ENCODE peak calls at places on chromosome 21, in ten cellular contexts. H, D, C, S, O, F, A, N, U and Q are unnamed samples.
A peak's percentile ranks its signal among the peaks of the same experiment; 100 is the strongest.

GRCh38 chr21:16309250-16309971 is 579.6 kb downstream of the USP25 start:
- DNase-seq in H (no peak), D (no peak), C (no peak), S (no peak), O (no peak), F (no peak), A (no peak), N (no peak), U (no peak), Q (no peak)

GRCh38 chr21:43266534-43266933 is 97.7 kb downstream of the CRYAA start:
- DNase-seq in H (no peak), D (no peak), C (no peak), S (no peak), O (no peak), F (no peak), A (no peak), N (no peak), U (no peak), Q (no peak)

GRCh38 chr21:15752763-15753407 is 23.1 kb downstream of the USP25 start:
- DNase-seq in H (no peak), D (no peak), C (no peak), S (no peak), O (no peak), F (no peak), A (no peak), N (no peak), U (peak; percentile 94), Q (no peak)

GRCh38 chr21:23218667-23219066 is 2220.5 kb downstream of the NCAM2 start:
- DNase-seq in H (no peak), D (no peak), C (no peak), S (no peak), O (no peak), F (no peak), A (no peak), N (no peak), U (no peak), Q (no peak)

GRCh38 chr21:35850029-35850428 is 210.3 kb downstream of the SETD4 start:
- DNase-seq in H (no peak), D (no peak), C (no peak), S (no peak), O (no peak), F (no peak), A (no peak), N (no peak), U (no peak), Q (no peak)

GRCh38 chr21:15293251-15293650 is 228.5 kb upstream of the NRIP1 start:
- DNase-seq in H (no peak), D (no peak), C (no peak), S (no peak), O (no peak), F (no peak), A (no peak), N (peak; percentile 15), U (no peak), Q (no peak)

GRCh38 chr21:15144026-15144425 is 79.2 kb upstream of the NRIP1 start:
- DNase-seq in H (no peak), D (no peak), C (no peak), S (no peak), O (no peak), F (no peak), A (no peak), N (no peak), U (no peak), Q (no peak)

GRCh38 chr21:35237287-35237686 is 188.2 kb upstream of the RUNX1 start:
- DNase-seq in H (no peak), D (no peak), C (no peak), S (no peak), O (no peak), F (no peak), A (no peak), N (no peak), U (no peak), Q (no peak)

GRCh38 chr21:16243396-16243795 is 513.6 kb downstream of the USP25 start:
- DNase-seq in H (no peak), D (no peak), C (no peak), S (no peak), O (no peak), F (no peak), A (no peak), N (no peak), U (no peak), Q (no peak)

GRCh38 chr21:19261731-19262367 is 858.3 kb upstream of the TMPRSS15 start:
- DNase-seq in H (no peak), D (no peak), C (no peak), S (no peak), O (no peak), F (no peak), A (no peak), N (no peak), U (no peak), Q (no peak)
- TF ChIP-seq POLR2AphosphoS5 in H (no peak), D (no peak), C (no peak), S (no peak), O (no peak), F (no peak), A (no peak), N (no peak), U (no peak), Q (no peak)

GRCh38 chr21:34222031-34222335 is 141.8 kb upstream of the KCNE2 start:
- DNase-seq in H (no peak), D (no peak), C (no peak), S (no peak), O (no peak), F (no peak), A (no peak), N (no peak), U (no peak), Q (no peak)
- H3K4me3 ChIP-seq in H (no peak overlapping the region), D (no peak overlapping the region), C (no peak overlapping the region), S (no peak overlapping the region), O (no peak overlapping the region), F (no peak overlapping the region), A (no peak overlapping the region), N (no peak overlapping the region), U (no peak overlapping the region), Q (no peak overlapping the region)

DNA sequence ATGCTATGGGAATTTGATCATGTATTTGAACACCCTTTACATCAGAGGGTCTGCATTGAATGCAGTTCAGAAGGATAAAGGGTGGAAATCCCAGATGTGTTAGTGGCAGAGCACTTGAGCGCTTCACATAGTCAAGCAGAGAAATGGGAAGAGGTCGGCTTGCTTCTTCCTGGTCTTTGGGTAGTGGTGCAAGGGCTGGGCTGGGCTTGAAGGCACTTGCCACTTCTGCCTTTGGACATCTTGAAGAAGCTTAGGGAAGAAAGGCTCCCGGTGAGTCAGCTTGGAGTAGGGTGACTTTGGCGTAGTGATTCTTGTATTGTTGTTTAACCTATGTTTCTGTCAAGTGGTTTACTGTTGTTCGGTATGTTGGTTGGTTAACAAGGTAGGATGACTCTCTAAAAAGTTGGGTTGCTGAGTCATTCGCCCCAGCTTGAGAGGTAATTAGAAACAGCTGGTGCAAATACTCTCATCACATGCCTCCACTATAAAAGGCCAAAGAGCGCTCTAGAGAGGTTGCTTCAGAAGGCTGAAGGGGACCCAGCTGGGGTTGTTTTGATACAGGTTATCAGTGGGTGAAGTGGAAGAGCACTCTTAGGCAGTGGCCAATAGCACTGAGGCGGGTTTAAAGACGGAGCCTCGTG is 1.3 kb downstream of the BACH1 start:
- DNase-seq in H (peak; percentile 68), D (no peak), C (peak; percentile 39), S (peak; percentile 79), O (peak; percentile 86), F (peak; percentile 57), A (peak; percentile 90), N (peak; percentile 15), U (no peak), Q (peak; percentile 29)
- TF ChIP-seq POLR2A in H (no peak), D (no peak), C (no peak), S (no peak), O (no peak), F (peak; percentile 23), A (no peak), N (no peak), U (no peak), Q (no peak)

GRCh38 chr21:37095821-37096220 is 22.8 kb downstream of the TTC3 start:
- DNase-seq in H (no peak), D (no peak), C (no peak), S (no peak), O (no peak), F (no peak), A (no peak), N (no peak), U (no peak), Q (no peak)
- TF ChIP-seq POLR2AphosphoS5 in H (no peak), D (no peak), C (no peak), S (no peak), O (no peak), F (no peak), A (no peak), N (no peak), U (no peak), Q (no peak)

GRCh38 chr21:45281411-45282282 is 6.0 kb downstream of the POFUT2 start:
- DNase-seq in H (no peak), D (peak; percentile 58), C (peak; percentile 17), S (peak; percentile 66), O (peak; percentile 71), F (peak; percentile 6), A (no peak), N (no peak), U (no peak), Q (no peak)

GRCh38 chr21:45283611-45284455 is 3.9 kb downstream of the POFUT2 start:
- DNase-seq in H (no peak), D (peak; percentile 59), C (peak; percentile 22), S (peak; percentile 55), O (peak; percentile 69), F (peak; percentile 5), A (no peak), N (no peak), U (no peak), Q (no peak)

GRCh38 chr21:45280969-45281368 is 6.7 kb downstream of the POFUT2 start:
- DNase-seq in H (no peak), D (peak; percentile 27), C (no peak), S (no peak), O (peak; percentile 25), F (no peak), A (no peak), N (no peak), U (no peak), Q (no peak)

GRCh38 chr21:45283019-45283610 is 4.6 kb downstream of the POFUT2 start:
- DNase-seq in H (no peak), D (peak; percentile 51), C (peak; percentile 5), S (peak; percentile 50), O (peak; percentile 54), F (no peak), A (no peak), N (no peak), U (no peak), Q (no peak)

GRCh38 chr21:45282283-45283018 is 5.2 kb downstream of the POFUT2 start:
- DNase-seq in H (no peak), D (peak; percentile 17), C (peak; percentile 20), S (no peak), O (peak; percentile 46), F (peak; percentile 5), A (no peak), N (no peak), U (no peak), Q (no peak)
- H3K4me3 ChIP-seq in H (no peak overlapping the region), D (no peak overlapping the region), C (no peak overlapping the region), S (no peak overlapping the region), O (no peak overlapping the region), F (no peak overlapping the region), A (no peak overlapping the region), N (no peak overlapping the region), U (no peak overlapping the region), Q (no peak overlapping the region)